ENCODE peak calls at places on chromosomes 12 and 14, in eight cellular contexts. C, N, Y, H, X, Q, D and B are unnamed samples.

GRCh38 chr12:97944576-97944975 is 482.0 kb downstream of the RMST start:
- DNase-seq in C (no peak), Q (no peak), D (peak; percentile 55), Y (no peak), X (no peak), H (no peak), N (no peak), B (no peak)

GRCh38 chr12:19643635-19644034 is 204.3 kb downstream of the AEBP2 start:
- DNase-seq in D (peak; percentile 67), X (no peak), C (peak; percentile 12), N (no peak), Y (no peak), Q (no peak), H (no peak), B (peak; percentile 59)

GRCh38 chr12:8420506-8420905 is 35.3 kb upstream of the CLEC6A start:
- DNase-seq in H (no peak), Q (no peak), D (no peak), C (no peak), X (no peak), Y (no peak), N (no peak), B (no peak)

GRCh38 chr12:89721291-89721987 is 12.8 kb upstream of the ATP2B1 start:
- DNase-seq in Q (no peak), D (no peak), C (no peak), N (no peak), H (peak; percentile 25), X (peak; percentile 67), Y (no peak), B (no peak)

GRCh38 chr12:54143233-54143986 is 45.4 kb downstream of the SMUG1 start:
- DNase-seq in C (no peak), D (no peak), Q (no peak), N (no peak), H (no peak), X (no peak), Y (no peak), B (no peak)

GRCh38 chr12:108722992-108723766 is 8.1 kb downstream of the CORO1C start:
- DNase-seq in Y (no peak), Q (no peak), D (peak; percentile 96), C (no peak), X (no peak), H (no peak), N (no peak), B (peak; percentile 96)

GRCh38 chr14:101709962-101710891 is 51.3 kb upstream of the PPP2R5C start:
- DNase-seq in D (no peak), H (no peak), C (no peak), Q (no peak), N (no peak), X (no peak), Y (no peak), B (no peak)

GRCh38 chr14:21229821-21230220 is 39.4 kb downstream of the HNRNPC start:
- DNase-seq in Y (peak; percentile 71), D (no peak), X (no peak), Q (no peak), N (no peak), C (no peak), H (no peak), B (no peak)

GRCh38 chr14:71773900-71774481 is 158.2 kb upstream of the RGS6 start:
- DNase-seq in Y (no peak), H (no peak), Q (no peak), N (no peak), C (no peak), X (no peak), D (no peak), B (no peak)

GRCh38 chr12:112149596-112149995 is 24.2 kb downstream of the TRAFD1 start:
- DNase-seq in D (no peak), Q (no peak), N (no peak), Y (no peak), C (no peak), X (no peak), H (no peak), B (no peak)

GRCh38 chr12:94831081-94831747 is 172.3 kb downstream of the NDUFA12 start:
- DNase-seq in N (no peak), X (peak; percentile 75), Q (no peak), C (no peak), H (peak; percentile 97), Y (no peak), D (no peak), B (no peak)

GRCh38 chr14:63671987-63672386 is 30.3 kb upstream of the WDR89 start:
- DNase-seq in X (no peak), H (no peak), C (no peak), Y (no peak), D (no peak), N (no peak), Q (no peak), B (no peak)

GRCh38 chr14:58663494-58664111 is 25.8 kb downstream of the DACT1 start:
- DNase-seq in D (peak; percentile 47), X (no peak), N (no peak), Q (no peak), C (no peak), H (no peak), Y (no peak), B (peak; percentile 97)

GRCh38 chr12:5003025-5003666 is 40.5 kb upstream of the KCNA5 start:
- DNase-seq in N (no peak), Q (no peak), C (peak; percentile 78), H (peak; percentile 63), X (peak; percentile 40), Y (no peak), D (peak; percentile 59), B (peak; percentile 40)

GRCh38 chr14:105474478-105475268 is at the start of gene CRIP2:
- DNase-seq in D (no peak), H (no peak), Y (peak; percentile 69), C (peak; percentile 68), N (peak; percentile 56), X (peak; percentile 63), Q (no peak), B (no peak)

GRCh38 chr14:102862154-102862772 is 60.2 kb upstream of the AMN start:
- DNase-seq in D (no peak), Q (no peak), Y (no peak), N (no peak), H (no peak), X (no peak), C (no peak), B (no peak)

GRCh38 chr14:22179190-22179589 is 409.8 kb downstream of the DAD1 start:
- DNase-seq in N (no peak), H (no peak), Q (no peak), C (no peak), X (no peak), Y (no peak), D (peak; percentile 15), B (no peak)

GRCh38 chr14:36553650-36554260 is 28.7 kb downstream of the NKX2-8 start:
- DNase-seq in Q (no peak), X (no peak), D (peak; percentile 54), C (no peak), N (no peak), Y (no peak), H (peak; percentile 59), B (peak; percentile 42)

GRCh38 chr14:100522616-100523021 is 64.6 kb downstream of the BEGAIN start:
- DNase-seq in X (no peak), C (no peak), Q (no peak), H (no peak), Y (no peak), D (peak; percentile 30), N (no peak), B (no peak)

GRCh38 chr12:34354239-34355200 is 332.2 kb downstream of the ALG10 start:
- DNase-seq in X (no peak), H (no peak), Y (no peak), Q (no peak), N (no peak), C (no peak), D (no peak), B (no peak)

GRCh38 chr12:51218607-51219161 is 822 bp upstream of the POU6F1 start:
- DNase-seq in Q (no peak), N (no peak), Y (no peak), D (no peak), X (no peak), H (no peak), C (no peak), B (no peak)

GRCh38 chr14:20418501-20418909 is 5.2 kb upstream of the TEP1 start:
- DNase-seq in Y (no peak), H (no peak), Q (no peak), D (no peak), X (no peak), C (no peak), N (no peak), B (no peak)

GRCh38 chr14:52553002-52553670 is 500 bp downstream of the GPR137C start:
- DNase-seq in Q (no peak), X (peak; percentile 46), N (no peak), Y (peak; percentile 31), D (peak; percentile 4), H (peak; percentile 62), C (peak; percentile 49), B (no peak)

GRCh38 chr12:52032431-52032796 is 18.8 kb upstream of the NR4A1 start:
- DNase-seq in Q (no peak), N (no peak), D (peak; percentile 86), H (no peak), X (peak; percentile 31), C (no peak), Y (no peak), B (peak; percentile 77)

GRCh38 chr14:58455593-58456265 is 28.2 kb downstream of the KIAA0586 start:
- DNase-seq in H (no peak), N (no peak), Q (no peak), C (no peak), Y (no peak), D (no peak), X (no peak), B (peak; percentile 55)

GRCh38 chr14:72700338-72701231 is 193.3 kb downstream of the DPF3 start:
- DNase-seq in D (no peak), H (no peak), N (no peak), Y (no peak), Q (no peak), X (no peak), C (no peak), B (no peak)

GRCh38 chr14:92387610-92388009 is 64.6 kb downstream of the SLC24A4 start:
- DNase-seq in C (no peak), D (no peak), Y (no peak), Q (no peak), N (no peak), X (no peak), H (no peak), B (no peak)

GRCh38 chr12:100437038-100437841 is 36.4 kb upstream of the NR1H4 start:
- DNase-seq in Y (no peak), N (no peak), Q (no peak), X (no peak), H (no peak), D (no peak), C (no peak), B (no peak)

GRCh38 chr14:94517641-94518257 is 8.5 kb upstream of the SERPINA12 start:
- DNase-seq in X (no peak), N (no peak), Q (no peak), Y (no peak), C (no peak), H (no peak), D (no peak), B (no peak)

GRCh38 chr14:44962573-44963528 is 861 bp downstream of the TOGARAM1 start:
- DNase-seq in Q (peak; percentile 8), Y (no peak), H (peak; percentile 65), N (no peak), C (peak; percentile 47), D (peak; percentile 44), X (no peak), B (peak; percentile 50)